ENCODE peak calls at places on chromosomes 16 and 17, in five cellular contexts. B, J, D, N and G are unnamed samples.

GRCh38 chr16:27326738-27327585 is 13.2 kb downstream of the IL4R start:
- DNase-seq in N (no peak), D (peak; percentile 97), B (no peak), J (peak; percentile 40), G (peak; percentile 81)

GRCh38 chr17:50514388-50514787 is 6.1 kb downstream of the MYCBPAP start:
- DNase-seq in N (no peak), J (no peak), D (no peak), B (no peak), G (no peak)

GRCh38 chr17:42337442-42337841 is 49.1 kb downstream of the STAT5A start:
- DNase-seq in D (peak; percentile 81), J (no peak), B (peak; percentile 94), N (no peak), G (no peak)

GRCh38 chr16:21101631-21102420 is 48.8 kb downstream of the DNAH3 start:
- DNase-seq in D (peak; percentile 20), B (no peak), N (peak; percentile 50), J (peak; percentile 11), G (peak; percentile 50)

GRCh38 chr16:46620265-46621005 is 744 bp downstream of the SHCBP1 start:
- DNase-seq in B (no peak), J (no peak), N (peak; percentile 55), D (no peak), G (peak; percentile 19)

GRCh38 chr17:56925088-56925487 is 11.2 kb upstream of the TRIM25 start:
- DNase-seq in N (no peak), D (no peak), J (no peak), B (no peak), G (no peak)

GRCh38 chr17:16415031-16415924 is at the start of gene TRPV2:
- DNase-seq in B (peak; percentile 60), J (peak; percentile 23), N (peak; percentile 76), D (no peak), G (peak; percentile 53)

GRCh38 chr16:46790599-46791270 is 40.2 kb downstream of the C16orf87 start:
- DNase-seq in J (no peak), N (peak; percentile 10), D (no peak), B (no peak), G (no peak)

GRCh38 chr17:80132906-80133625 is 13.9 kb downstream of the EIF4A3 start:
- DNase-seq in J (no peak), D (no peak), B (no peak), N (no peak), G (no peak)

GRCh38 chr16:54867302-54867832 is 63.3 kb upstream of the IRX5 start:
- DNase-seq in J (no peak), D (no peak), B (no peak), N (no peak), G (no peak)

GRCh38 chr16:2076072-2076865 is 28.5 kb downstream of the TSC2 start:
- DNase-seq in J (no peak), N (no peak), B (no peak), D (no peak), G (no peak)

GRCh38 chr17:63966646-63967265 is 6.0 kb downstream of the SCN4A start:
- DNase-seq in N (no peak), D (no peak), J (no peak), B (peak; percentile 60), G (no peak)

GRCh38 chr16:2213817-2214720 is 571 bp downstream of the PGP start:
- DNase-seq in B (no peak), D (no peak), N (peak; percentile 56), J (peak; percentile 55), G (no peak)

GRCh38 chr17:64036198-64036922 is 15.9 kb upstream of the ICAM2 start:
- DNase-seq in J (no peak), D (no peak), N (peak; percentile 46), B (no peak), G (no peak)

GRCh38 chr17:82126479-82127314 is 28.7 kb upstream of the FASN start:
- DNase-seq in D (no peak), N (no peak), B (no peak), J (peak; percentile 26), G (no peak)

GRCh38 chr17:33469911-33470310 is 176.8 kb upstream of the ASIC2 start:
- DNase-seq in N (peak; percentile 31), J (no peak), B (no peak), D (peak; percentile 83), G (peak; percentile 10)

DNA sequence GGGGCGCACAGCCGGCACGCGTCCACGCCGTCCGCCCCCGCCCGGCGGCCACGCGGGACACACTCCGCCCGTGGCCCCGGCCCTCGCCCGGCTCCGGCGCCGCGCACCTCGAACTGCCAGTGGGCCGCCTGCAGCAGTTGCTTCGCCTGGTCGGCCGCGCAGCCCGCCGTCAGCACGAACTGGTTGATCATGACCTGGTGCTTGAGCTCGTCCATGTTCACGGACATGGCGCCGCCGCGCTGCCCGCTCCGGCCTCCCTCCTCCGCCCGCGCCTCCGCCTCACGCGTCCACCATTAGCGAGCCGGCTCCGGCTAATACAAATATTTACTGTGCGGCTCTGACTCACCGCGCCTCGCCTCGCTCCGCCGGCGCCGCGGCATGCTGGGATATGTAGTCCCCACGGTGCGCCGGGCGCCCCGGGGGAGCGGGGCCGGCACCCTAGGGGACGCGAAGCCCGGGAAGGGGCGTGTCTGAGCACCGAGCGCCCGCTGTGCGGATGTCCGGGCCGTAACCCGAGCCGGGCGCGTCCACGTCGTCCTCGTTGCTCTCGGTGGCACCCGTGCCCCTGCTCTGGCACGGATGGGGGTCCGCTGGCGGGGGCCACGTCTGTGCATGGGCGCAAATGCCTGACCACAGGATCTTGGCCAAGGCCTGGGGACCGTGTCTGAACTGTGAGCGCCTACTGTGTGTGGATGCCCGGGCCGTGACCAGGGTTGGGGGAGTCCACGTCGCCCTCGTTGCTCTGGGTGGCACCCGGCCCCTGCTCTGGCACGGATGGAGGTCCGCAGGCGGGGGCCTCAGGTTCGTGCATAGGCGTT is at the start of gene UBALD1:
- DNase-seq in D (peak; percentile 87), N (peak; percentile 95), J (peak; percentile 93), B (peak; percentile 48), G (peak; percentile 89)
- TF ChIP-seq RCOR1 in D (no peak), N (peak; percentile 44), J (no peak), B (no peak), G (no peak)

DNA sequence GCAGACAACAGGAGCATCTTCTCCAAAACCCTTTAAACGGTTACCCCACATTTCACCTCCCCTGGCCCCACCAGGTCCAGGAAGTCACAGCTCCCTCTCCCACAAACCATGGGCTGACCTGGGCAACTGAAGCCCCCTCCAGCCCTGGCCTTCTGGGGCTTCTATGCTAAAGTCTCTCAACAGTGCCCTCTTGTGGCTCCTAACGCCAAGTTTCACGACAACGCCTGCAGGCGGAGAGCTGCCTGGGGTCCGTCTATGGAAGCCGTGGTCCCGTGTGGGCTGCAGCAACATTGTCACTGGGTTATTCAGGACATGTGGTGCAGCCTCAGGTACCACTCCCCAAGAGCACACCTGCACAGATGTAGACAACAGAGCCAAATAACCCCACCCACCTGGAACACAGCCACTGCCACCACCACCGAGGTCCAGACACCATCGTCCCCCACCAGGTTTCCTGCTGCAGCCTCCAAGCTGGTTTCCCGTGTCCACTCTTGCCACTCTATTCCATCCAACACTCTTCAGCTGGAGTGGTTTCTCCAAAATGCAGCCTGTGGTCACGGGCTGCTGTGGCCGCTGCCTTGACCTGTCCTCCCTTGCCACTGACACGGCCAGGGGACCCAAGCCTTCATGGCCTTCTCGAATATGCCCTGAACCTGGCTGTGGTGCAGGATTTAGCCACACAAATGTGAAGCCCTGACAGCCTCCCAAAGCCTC is 19.1 kb downstream of the C16orf95 start:
- DNase-seq in J (peak; percentile 73), B (no peak), N (peak; percentile 74), D (peak; percentile 10), G (no peak)
- TF ChIP-seq RCOR1 in J (no peak), B (no peak), N (no peak), D (no peak), G (no peak)

GRCh38 chr16:104355-104754 is 26.3 kb downstream of the MPG start:
- DNase-seq in D (no peak), B (no peak), J (no peak), N (no peak), G (no peak)

GRCh38 chr16:102060-102855 is 24.2 kb downstream of the MPG start:
- DNase-seq in D (peak; percentile 31), J (no peak), N (no peak), B (no peak), G (no peak)

GRCh38 chr16:104828-105374 is 26.9 kb downstream of the MPG start:
- DNase-seq in B (no peak), N (peak; percentile 90), J (no peak), D (no peak), G (no peak)

GRCh38 chr16:105521-105920 is 27.5 kb downstream of the MPG start:
- DNase-seq in B (no peak), N (no peak), D (no peak), J (no peak), G (no peak)

DNA sequence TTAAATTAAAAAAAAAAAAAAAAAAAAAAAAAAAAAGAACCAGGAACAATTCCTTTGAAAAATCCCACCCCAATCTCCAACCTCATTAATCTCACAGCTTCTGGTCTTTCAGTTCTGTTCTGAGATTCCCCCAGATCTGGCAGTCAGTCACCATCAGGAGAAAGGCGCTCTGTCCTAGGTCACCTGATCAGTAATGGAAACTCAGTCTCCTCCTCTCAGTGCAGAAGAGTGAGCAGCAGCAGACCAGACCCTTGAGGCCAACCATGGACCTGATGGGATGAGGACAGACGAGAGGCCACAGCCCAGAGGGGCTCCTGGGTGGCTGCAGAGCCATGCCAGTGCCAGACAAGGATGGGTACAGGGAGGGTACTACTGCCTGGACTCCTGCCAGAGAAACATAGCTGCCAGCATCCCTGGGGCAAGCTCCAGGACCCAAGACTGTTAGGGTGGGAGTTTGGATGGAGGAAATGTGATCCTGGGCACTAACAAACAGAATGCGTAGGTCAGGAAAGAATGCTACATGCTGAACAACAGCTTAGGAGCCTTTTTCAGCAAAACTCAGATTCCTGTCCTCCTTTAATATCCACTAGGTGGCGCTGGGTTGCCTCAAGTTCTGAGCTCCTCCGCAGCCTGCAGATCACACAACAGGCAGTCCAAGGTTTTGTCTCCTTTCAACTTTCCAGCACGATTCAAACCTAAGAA is 28.7 kb downstream of the MPG start:
- DNase-seq in J (peak; percentile 79), B (no peak), D (peak; percentile 84), N (peak; percentile 91), G (peak; percentile 86)
- TF ChIP-seq RCOR1 in J (no peak), B (no peak), D (no peak), N (peak; percentile 21), G (no peak)

GRCh38 chr16:48905632-48906031 is 295.7 kb upstream of the N4BP1 start:
- DNase-seq in N (no peak), B (no peak), D (no peak), J (no peak), G (no peak)
- TF ChIP-seq RCOR1 in N (no peak), B (no peak), D (no peak), J (no peak), G (no peak)

GRCh38 chr16:247027-247426 is 12.4 kb downstream of the FAM234A start:
- DNase-seq in B (no peak), N (no peak), D (no peak), J (no peak), G (no peak)
- TF ChIP-seq RCOR1 in B (no peak), N (no peak), D (no peak), J (no peak), G (no peak)

GRCh38 chr17:6700948-6701307 is 12.2 kb downstream of the SLC13A5 start:
- DNase-seq in J (no peak), D (no peak), B (no peak), N (no peak), G (no peak)
- TF ChIP-seq RCOR1 in J (no peak), D (no peak), B (no peak), N (no peak), G (no peak)

GRCh38 chr17:40070895-40071719 is 8.3 kb downstream of the THRA start:
- DNase-seq in J (no peak), B (no peak), D (no peak), N (peak; percentile 68), G (no peak)
- TF ChIP-seq RCOR1 in J (no peak), B (no peak), D (no peak), N (no peak), G (no peak)